ENCODE peak calls at places on chromosomes 7 and 10, in four cellular contexts. One of them, this sample, is unnamed.

GRCh38 chr10:44995914-44996633 is 4.6 kb upstream of the ZNF22 start:
- DNase-seq in WTC11: no peak
- DNase-seq in K562: no peak
- DNase-seq in HepG2: peak; percentile 94
- DNase-seq in this sample: no peak

GRCh38 chr7:55569797-55570196 is 2.5 kb downstream of the VOPP1 start:
- DNase-seq in WTC11: no peak
- DNase-seq in K562: no peak
- DNase-seq in HepG2: no peak
- DNase-seq in this sample: no peak

GRCh38 chr10:92692697-92693533 is 3.2 kb downstream of the HHEX start:
- DNase-seq in WTC11: no peak
- DNase-seq in K562: no peak
- DNase-seq in HepG2: no peak
- DNase-seq in this sample: no peak

GRCh38 chr7:157192861-157193260 is 54.1 kb downstream of the UBE3C start:
- DNase-seq in WTC11: no peak
- DNase-seq in K562: no peak
- DNase-seq in HepG2: no peak
- DNase-seq in this sample: no peak

GRCh38 chr10:70838270-70838669 is 22.5 kb downstream of the SGPL1 start:
- DNase-seq in WTC11: no peak
- DNase-seq in K562: no peak
- DNase-seq in HepG2: no peak
- DNase-seq in this sample: no peak

GRCh38 chr10:89975716-89976243 is 274.4 kb downstream of the KIF20B start:
- DNase-seq in WTC11: no peak
- DNase-seq in K562: no peak
- DNase-seq in HepG2: no peak
- DNase-seq in this sample: no peak

GRCh38 chr10:70964281-70964680 is 75.9 kb upstream of the PCBD1 start:
- DNase-seq in WTC11: no peak
- DNase-seq in K562: no peak
- DNase-seq in HepG2: no peak
- DNase-seq in this sample: no peak

GRCh38 chr10:105149371-105149871 is 508.3 kb downstream of the SORCS3 start:
- DNase-seq in WTC11: no peak
- DNase-seq in K562: no peak
- DNase-seq in HepG2: no peak
- DNase-seq in this sample: no peak

GRCh38 chr7:11742496-11742895 is 89.5 kb downstream of the THSD7A start:
- DNase-seq in WTC11: no peak
- DNase-seq in K562: no peak
- DNase-seq in HepG2: no peak
- DNase-seq in this sample: peak; percentile 43

DNA sequence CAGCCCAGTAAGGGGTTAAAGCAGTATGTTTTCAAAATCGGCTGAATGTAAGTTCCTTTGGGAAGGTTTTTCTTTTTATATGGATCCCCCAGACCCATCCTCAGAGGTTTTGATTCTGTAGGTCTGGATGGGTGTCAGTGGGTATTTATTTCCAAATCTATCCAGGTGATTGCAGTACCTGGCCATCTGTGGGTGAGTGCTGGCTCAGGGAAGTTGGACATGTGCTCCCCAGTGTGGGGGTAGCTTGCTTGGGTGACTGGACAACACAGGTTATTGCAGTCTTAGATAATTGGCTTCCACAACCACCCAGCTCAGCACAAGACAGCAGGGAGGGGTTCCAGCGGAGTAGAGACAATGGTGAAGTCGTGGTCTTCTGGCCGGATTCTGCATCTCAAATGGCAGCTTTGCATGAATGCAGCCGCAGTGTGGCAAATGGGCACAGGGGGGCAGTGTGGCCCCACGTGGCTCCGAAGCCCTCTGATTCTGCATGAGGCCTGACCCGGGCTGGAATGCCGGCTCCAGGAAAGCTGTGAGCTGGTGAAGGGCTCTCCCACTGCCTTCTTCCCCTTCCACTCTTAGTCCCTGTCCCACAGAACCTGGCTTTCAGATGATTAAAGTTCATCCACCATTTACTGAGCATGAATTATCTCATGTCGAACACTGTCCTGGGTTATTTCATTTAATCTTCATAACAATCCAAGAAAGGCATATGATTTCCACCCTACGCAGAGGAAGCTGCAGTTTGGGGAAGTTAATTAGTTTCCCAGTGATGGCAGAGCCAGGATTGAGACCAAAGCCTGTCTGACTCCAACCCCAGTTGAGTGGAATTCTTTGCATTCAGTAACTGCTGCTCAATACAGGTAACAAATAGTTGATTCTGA is 64.5 kb upstream of the SYPL1 start:
- DNase-seq in WTC11: peak; percentile 94
- DNase-seq in K562: peak; percentile 90
- DNase-seq in HepG2: peak; percentile 44
- DNase-seq in this sample: peak; percentile 88
- TF ChIP-seq ELF4 in WTC11: no peak
- TF ChIP-seq ELF4 in K562: peak; percentile 9
- TF ChIP-seq ELF4 in HepG2: no peak
- TF ChIP-seq ELF4 in this sample: no peak

GRCh38 chr10:34297551-34298370 is 517.3 kb downstream of the PARD3 start:
- DNase-seq in WTC11: no peak
- DNase-seq in K562: no peak
- DNase-seq in HepG2: peak; percentile 85
- DNase-seq in this sample: no peak
- TF ChIP-seq ELF4 in WTC11: no peak
- TF ChIP-seq ELF4 in K562: no peak
- TF ChIP-seq ELF4 in HepG2: no peak
- TF ChIP-seq ELF4 in this sample: no peak

GRCh38 chr10:119567978-119568377 is 25.5 kb upstream of the RGS10 start:
- DNase-seq in WTC11: no peak
- DNase-seq in K562: no peak
- DNase-seq in HepG2: no peak
- DNase-seq in this sample: no peak
- TF ChIP-seq ELF4 in WTC11: no peak
- TF ChIP-seq ELF4 in K562: no peak
- TF ChIP-seq ELF4 in HepG2: no peak
- TF ChIP-seq ELF4 in this sample: no peak

DNA sequence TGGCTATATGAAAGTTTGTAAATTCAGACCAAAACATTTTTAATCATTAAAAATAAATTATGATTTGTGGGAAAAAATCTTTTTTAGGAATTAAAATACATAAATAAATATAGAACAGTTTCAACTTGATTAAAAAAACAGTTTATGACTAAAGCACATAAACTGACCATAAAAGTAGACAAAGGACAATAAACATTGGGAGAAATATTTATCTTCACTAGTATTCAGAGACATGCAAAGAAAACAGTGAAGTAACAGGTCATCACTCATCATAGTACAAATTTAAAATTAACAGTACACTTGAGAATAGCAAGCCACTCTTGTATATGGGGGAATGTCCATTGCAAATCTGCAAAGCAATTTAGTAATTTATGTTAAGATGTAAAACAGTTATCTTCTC is 28.0 kb upstream of the CELF2 start:
- DNase-seq in WTC11: no peak
- DNase-seq in K562: no peak
- DNase-seq in HepG2: no peak
- DNase-seq in this sample: no peak
- TF ChIP-seq ELF4 in WTC11: no peak
- TF ChIP-seq ELF4 in K562: no peak
- TF ChIP-seq ELF4 in HepG2: no peak
- TF ChIP-seq ELF4 in this sample: no peak

DNA sequence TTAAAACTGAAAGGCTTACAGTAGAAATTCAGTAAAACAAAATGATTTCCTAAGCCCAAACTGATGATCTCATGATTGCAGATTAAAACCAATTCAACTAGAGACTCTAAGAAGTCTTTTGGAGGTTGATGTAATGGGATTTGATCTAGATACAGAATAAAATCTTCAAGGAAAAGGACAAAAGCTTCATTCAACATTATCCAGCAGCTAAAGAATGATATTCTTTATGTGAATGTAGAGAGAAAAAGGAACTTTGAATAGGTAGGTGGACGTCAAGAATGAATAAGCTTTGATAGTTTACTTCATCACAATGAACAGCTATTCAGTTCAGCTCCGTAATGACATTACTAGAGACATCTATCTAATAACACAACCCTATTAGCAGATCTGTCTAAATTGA is 744.4 kb downstream of the PHTF2 start:
- DNase-seq in WTC11: no peak
- DNase-seq in K562: no peak
- DNase-seq in HepG2: no peak
- DNase-seq in this sample: no peak
- TF ChIP-seq ELF4 in WTC11: no peak
- TF ChIP-seq ELF4 in K562: no peak
- TF ChIP-seq ELF4 in HepG2: no peak
- TF ChIP-seq ELF4 in this sample: no peak

DNA sequence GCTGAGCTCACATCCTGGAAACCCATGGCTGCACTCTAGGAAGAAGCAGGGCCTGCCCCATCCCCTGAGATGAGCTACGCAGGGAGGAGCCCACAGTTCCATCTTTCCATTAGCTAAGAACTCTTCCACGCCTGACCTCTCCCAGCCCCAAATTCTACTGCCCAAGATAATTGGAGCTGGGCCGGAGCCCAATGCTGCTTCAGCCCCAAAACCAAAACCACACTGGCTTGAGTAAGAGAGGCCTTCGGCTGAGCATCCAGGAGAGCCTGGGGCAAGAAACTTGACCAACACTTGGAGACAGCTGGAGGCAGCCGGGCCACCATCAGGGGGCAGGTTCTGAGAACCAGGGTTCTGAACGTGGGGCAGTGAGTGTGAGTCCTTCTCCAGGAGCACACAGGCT is 116.1 kb upstream of the ZMIZ1 start:
- DNase-seq in WTC11: no peak
- DNase-seq in K562: no peak
- DNase-seq in HepG2: no peak
- DNase-seq in this sample: no peak
- TF ChIP-seq ELF4 in WTC11: no peak
- TF ChIP-seq ELF4 in K562: no peak
- TF ChIP-seq ELF4 in HepG2: no peak
- TF ChIP-seq ELF4 in this sample: no peak

DNA sequence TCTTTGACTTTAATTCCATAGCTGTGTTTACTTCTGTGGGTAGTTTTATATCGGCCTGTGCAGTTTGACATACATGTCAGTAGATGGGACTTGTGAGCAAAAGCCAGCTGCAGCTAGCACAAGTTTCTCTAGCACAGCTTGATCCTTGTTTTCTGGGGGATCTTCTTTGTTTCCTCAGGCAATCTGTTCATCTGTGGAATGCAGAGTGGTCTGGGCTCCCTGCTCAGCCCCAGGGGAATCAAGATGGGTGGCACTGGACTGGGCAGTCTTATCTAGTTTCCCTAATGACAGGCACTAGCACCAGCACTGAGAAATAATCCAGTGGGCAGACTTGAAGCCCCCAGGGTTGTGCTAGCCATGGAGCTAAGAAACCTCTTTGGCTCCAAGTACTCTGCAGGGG is 40.8 kb downstream of the CYP2C19 start:
- DNase-seq in WTC11: no peak
- DNase-seq in K562: no peak
- DNase-seq in HepG2: no peak
- DNase-seq in this sample: no peak
- TF ChIP-seq ELF4 in WTC11: no peak
- TF ChIP-seq ELF4 in K562: no peak
- TF ChIP-seq ELF4 in HepG2: no peak
- TF ChIP-seq ELF4 in this sample: no peak